ENCODE peak calls at places on chromosome 13, in five cellular contexts. E is stimulated activated CD4-positive, alpha-beta T cell treated with anti-CD3 and anti-CD28 coated beads, Interleukin-4, amount 100 ng/mL, for 24 hours; M is NCI-H1105; T is choroid plexus epithelial cell; I is T-helper 9 cell. O is an unnamed sample.

GRCh38 chr13:97977982-97978381 is 24.5 kb downstream of the IPO5 start:
- DNase-seq in T (no peak), M (no peak), E (no peak), I (no peak), O (no peak)

GRCh38 chr13:101455863-101456262 is 3.4 kb downstream of the ITGBL1 start:
- DNase-seq in I (no peak), E (no peak), T (peak; percentile 97), M (no peak), O (no peak)

GRCh38 chr13:59229401-59229800 is 934.3 kb downstream of the DIAPH3 start:
- DNase-seq in E (no peak), I (no peak), T (no peak), M (no peak), O (no peak)

GRCh38 chr13:75364131-75364713 is 117.7 kb downstream of the TBC1D4 start:
- DNase-seq in T (no peak), M (no peak), I (no peak), E (no peak), O (no peak)

GRCh38 chr13:20461860-20462532 is 63.7 kb downstream of the CRYL1 start:
- DNase-seq in M (no peak), T (no peak), E (no peak), I (no peak), O (no peak)

GRCh38 chr13:44331912-44332840 is 41.4 kb upstream of the SERP2 start:
- DNase-seq in T (peak; percentile 96), I (no peak), E (no peak), M (peak; percentile 47), O (no peak)

GRCh38 chr13:41565221-41565620 is 107.9 kb downstream of the RGCC start:
- DNase-seq in T (peak; percentile 85), I (no peak), E (no peak), M (no peak), O (no peak)

GRCh38 chr13:112120031-112120373 is 53.1 kb downstream of the SOX1 start:
- DNase-seq in M (no peak), E (no peak), I (no peak), T (no peak), O (no peak)

GRCh38 chr13:64428196-64428595 is 2801.9 kb downstream of the PCDH9 start:
- DNase-seq in E (no peak), I (no peak), M (no peak), T (no peak), O (no peak)

GRCh38 chr13:109332501-109333499 is 453.6 kb downstream of the IRS2 start:
- DNase-seq in M (no peak), T (no peak), E (no peak), I (no peak), O (no peak)

GRCh38 chr13:81480634-81481033 is 1139.7 kb upstream of the SPRY2 start:
- DNase-seq in E (no peak), M (no peak), I (no peak), T (peak; percentile 13), O (no peak)